ENCODE peak calls at places on chromosomes 5 and 9, in nine cellular contexts. One of them, this sample, is unnamed.

GRCh38 chr9:4604678-4605095 is 57.4 kb upstream of the PLPP6 start:
- DNase-seq in GM12864: peak
- DNase-seq in NCI-H82: peak
- DNase-seq in NCI-H2029 treated with DMSO at 0.1 percent for 48 hours: peak
- DNase-seq in mesenteric fat pad: no peak
- DNase-seq in neuronal stem cell: peak
- DNase-seq in activated naive CD4-positive, alpha-beta T cell treated with anti-CD3 and anti-CD28 coated beads, Interleukin-2, amount 10 ng/mL, durations not matched to agents 7 days and 5 days: peak
- DNase-seq in GM12865: peak
- DNase-seq in Right ventricle myocardium superior: no peak
- DNase-seq in this sample: no peak

GRCh38 chr9:91298304-91298703 is 63.4 kb downstream of the AUH start:
- DNase-seq in GM12864: no peak
- DNase-seq in NCI-H82: no peak
- DNase-seq in NCI-H2029 treated with DMSO at 0.1 percent for 48 hours: no peak
- DNase-seq in mesenteric fat pad: no peak
- DNase-seq in neuronal stem cell: no peak
- DNase-seq in activated naive CD4-positive, alpha-beta T cell treated with anti-CD3 and anti-CD28 coated beads, Interleukin-2, amount 10 ng/mL, durations not matched to agents 7 days and 5 days: no peak
- DNase-seq in GM12865: no peak
- DNase-seq in Right ventricle myocardium superior: no peak
- DNase-seq in this sample: no peak

GRCh38 chr9:124078641-124079040 is 67.1 kb downstream of the LHX2 start:
- DNase-seq in GM12864: no peak
- DNase-seq in NCI-H82: no peak
- DNase-seq in NCI-H2029 treated with DMSO at 0.1 percent for 48 hours: no peak
- DNase-seq in mesenteric fat pad: no peak
- DNase-seq in neuronal stem cell: no peak
- DNase-seq in activated naive CD4-positive, alpha-beta T cell treated with anti-CD3 and anti-CD28 coated beads, Interleukin-2, amount 10 ng/mL, durations not matched to agents 7 days and 5 days: no peak
- DNase-seq in GM12865: no peak
- DNase-seq in Right ventricle myocardium superior: no peak
- DNase-seq in this sample: no peak

GRCh38 chr9:121498487-121499176 is 1.0 kb downstream of the GGTA1 start:
- DNase-seq in GM12864: no peak
- DNase-seq in NCI-H82: no peak
- DNase-seq in NCI-H2029 treated with DMSO at 0.1 percent for 48 hours: no peak
- DNase-seq in mesenteric fat pad: no peak
- DNase-seq in neuronal stem cell: peak
- DNase-seq in activated naive CD4-positive, alpha-beta T cell treated with anti-CD3 and anti-CD28 coated beads, Interleukin-2, amount 10 ng/mL, durations not matched to agents 7 days and 5 days: peak
- DNase-seq in GM12865: no peak
- DNase-seq in Right ventricle myocardium superior: peak
- DNase-seq in this sample: no peak

GRCh38 chr5:8908055-8908683 is 637.7 kb downstream of the SEMA5A start:
- DNase-seq in GM12864: peak
- DNase-seq in NCI-H82: peak
- DNase-seq in NCI-H2029 treated with DMSO at 0.1 percent for 48 hours: no peak
- DNase-seq in mesenteric fat pad: no peak
- DNase-seq in neuronal stem cell: peak
- DNase-seq in activated naive CD4-positive, alpha-beta T cell treated with anti-CD3 and anti-CD28 coated beads, Interleukin-2, amount 10 ng/mL, durations not matched to agents 7 days and 5 days: peak
- DNase-seq in GM12865: peak
- DNase-seq in Right ventricle myocardium superior: no peak
- DNase-seq in this sample: no peak

GRCh38 chr5:141992349-141992963 is 20.4 kb downstream of the GNPDA1 start:
- DNase-seq in GM12864: no peak
- DNase-seq in NCI-H82: peak
- DNase-seq in NCI-H2029 treated with DMSO at 0.1 percent for 48 hours: peak
- DNase-seq in mesenteric fat pad: no peak
- DNase-seq in neuronal stem cell: peak
- DNase-seq in activated naive CD4-positive, alpha-beta T cell treated with anti-CD3 and anti-CD28 coated beads, Interleukin-2, amount 10 ng/mL, durations not matched to agents 7 days and 5 days: peak
- DNase-seq in GM12865: peak
- DNase-seq in Right ventricle myocardium superior: peak
- DNase-seq in this sample: no peak

GRCh38 chr9:27771803-27772545 is 198.7 kb upstream of the C9orf72 start:
- DNase-seq in GM12864: no peak
- DNase-seq in NCI-H82: no peak
- DNase-seq in NCI-H2029 treated with DMSO at 0.1 percent for 48 hours: peak
- DNase-seq in mesenteric fat pad: no peak
- DNase-seq in neuronal stem cell: no peak
- DNase-seq in activated naive CD4-positive, alpha-beta T cell treated with anti-CD3 and anti-CD28 coated beads, Interleukin-2, amount 10 ng/mL, durations not matched to agents 7 days and 5 days: no peak
- DNase-seq in GM12865: no peak
- DNase-seq in Right ventricle myocardium superior: no peak
- DNase-seq in this sample: no peak

GRCh38 chr9:109315889-109316640 is 4.8 kb downstream of the EPB41L4B start:
- DNase-seq in GM12864: no peak
- DNase-seq in NCI-H82: peak
- DNase-seq in NCI-H2029 treated with DMSO at 0.1 percent for 48 hours: peak
- DNase-seq in mesenteric fat pad: no peak
- DNase-seq in neuronal stem cell: no peak
- DNase-seq in activated naive CD4-positive, alpha-beta T cell treated with anti-CD3 and anti-CD28 coated beads, Interleukin-2, amount 10 ng/mL, durations not matched to agents 7 days and 5 days: no peak
- DNase-seq in GM12865: no peak
- DNase-seq in Right ventricle myocardium superior: peak
- DNase-seq in this sample: no peak

GRCh38 chr9:5846501-5846921 is 13.6 kb upstream of the ERMP1 start:
- DNase-seq in GM12864: no peak
- DNase-seq in NCI-H82: no peak
- DNase-seq in NCI-H2029 treated with DMSO at 0.1 percent for 48 hours: no peak
- DNase-seq in mesenteric fat pad: no peak
- DNase-seq in neuronal stem cell: no peak
- DNase-seq in activated naive CD4-positive, alpha-beta T cell treated with anti-CD3 and anti-CD28 coated beads, Interleukin-2, amount 10 ng/mL, durations not matched to agents 7 days and 5 days: no peak
- DNase-seq in GM12865: no peak
- DNase-seq in Right ventricle myocardium superior: no peak
- DNase-seq in this sample: no peak

GRCh38 chr9:125397736-125398135 is 136.1 kb downstream of the GAPVD1 start:
- DNase-seq in GM12864: no peak
- DNase-seq in NCI-H82: no peak
- DNase-seq in NCI-H2029 treated with DMSO at 0.1 percent for 48 hours: no peak
- DNase-seq in mesenteric fat pad: no peak
- DNase-seq in neuronal stem cell: no peak
- DNase-seq in activated naive CD4-positive, alpha-beta T cell treated with anti-CD3 and anti-CD28 coated beads, Interleukin-2, amount 10 ng/mL, durations not matched to agents 7 days and 5 days: no peak
- DNase-seq in GM12865: no peak
- DNase-seq in Right ventricle myocardium superior: no peak
- DNase-seq in this sample: no peak

GRCh38 chr9:437066-438015 is 222.7 kb downstream of the DOCK8 start:
- DNase-seq in GM12864: no peak
- DNase-seq in NCI-H82: no peak
- DNase-seq in NCI-H2029 treated with DMSO at 0.1 percent for 48 hours: no peak
- DNase-seq in mesenteric fat pad: no peak
- DNase-seq in neuronal stem cell: no peak
- DNase-seq in activated naive CD4-positive, alpha-beta T cell treated with anti-CD3 and anti-CD28 coated beads, Interleukin-2, amount 10 ng/mL, durations not matched to agents 7 days and 5 days: no peak
- DNase-seq in GM12865: no peak
- DNase-seq in Right ventricle myocardium superior: no peak
- DNase-seq in this sample: no peak

GRCh38 chr5:156379198-156379597 is 52.2 kb downstream of the SGCD start:
- DNase-seq in GM12864: no peak
- DNase-seq in NCI-H82: peak
- DNase-seq in NCI-H2029 treated with DMSO at 0.1 percent for 48 hours: no peak
- DNase-seq in mesenteric fat pad: no peak
- DNase-seq in neuronal stem cell: no peak
- DNase-seq in activated naive CD4-positive, alpha-beta T cell treated with anti-CD3 and anti-CD28 coated beads, Interleukin-2, amount 10 ng/mL, durations not matched to agents 7 days and 5 days: no peak
- DNase-seq in GM12865: no peak
- DNase-seq in Right ventricle myocardium superior: no peak
- DNase-seq in this sample: no peak

GRCh38 chr5:131610198-131611063 is 24.6 kb downstream of the RAPGEF6 start:
- DNase-seq in GM12864: no peak
- DNase-seq in NCI-H82: no peak
- DNase-seq in NCI-H2029 treated with DMSO at 0.1 percent for 48 hours: no peak
- DNase-seq in mesenteric fat pad: no peak
- DNase-seq in neuronal stem cell: no peak
- DNase-seq in activated naive CD4-positive, alpha-beta T cell treated with anti-CD3 and anti-CD28 coated beads, Interleukin-2, amount 10 ng/mL, durations not matched to agents 7 days and 5 days: no peak
- DNase-seq in GM12865: no peak
- DNase-seq in Right ventricle myocardium superior: no peak
- DNase-seq in this sample: no peak

GRCh38 chr5:6377582-6378127 is 692 bp downstream of the MED10 start:
- DNase-seq in GM12864: no peak
- DNase-seq in NCI-H82: no peak
- DNase-seq in NCI-H2029 treated with DMSO at 0.1 percent for 48 hours: no peak
- DNase-seq in mesenteric fat pad: no peak
- DNase-seq in neuronal stem cell: no peak
- DNase-seq in activated naive CD4-positive, alpha-beta T cell treated with anti-CD3 and anti-CD28 coated beads, Interleukin-2, amount 10 ng/mL, durations not matched to agents 7 days and 5 days: no peak
- DNase-seq in GM12865: peak
- DNase-seq in Right ventricle myocardium superior: no peak
- DNase-seq in this sample: no peak

GRCh38 chr9:14180942-14181270 is 133.0 kb downstream of the NFIB start:
- DNase-seq in GM12864: no peak
- DNase-seq in NCI-H82: no peak
- DNase-seq in NCI-H2029 treated with DMSO at 0.1 percent for 48 hours: no peak
- DNase-seq in mesenteric fat pad: no peak
- DNase-seq in neuronal stem cell: no peak
- DNase-seq in activated naive CD4-positive, alpha-beta T cell treated with anti-CD3 and anti-CD28 coated beads, Interleukin-2, amount 10 ng/mL, durations not matched to agents 7 days and 5 days: no peak
- DNase-seq in GM12865: no peak
- DNase-seq in Right ventricle myocardium superior: no peak
- DNase-seq in this sample: no peak

GRCh38 chr5:98455660-98456059 is 317.8 kb upstream of the RGMB start:
- DNase-seq in GM12864: no peak
- DNase-seq in NCI-H82: peak
- DNase-seq in NCI-H2029 treated with DMSO at 0.1 percent for 48 hours: no peak
- DNase-seq in mesenteric fat pad: no peak
- DNase-seq in neuronal stem cell: no peak
- DNase-seq in activated naive CD4-positive, alpha-beta T cell treated with anti-CD3 and anti-CD28 coated beads, Interleukin-2, amount 10 ng/mL, durations not matched to agents 7 days and 5 days: no peak
- DNase-seq in GM12865: no peak
- DNase-seq in Right ventricle myocardium superior: no peak
- DNase-seq in this sample: no peak

GRCh38 chr9:28539432-28539831 is 966.2 kb upstream of the C9orf72 start:
- DNase-seq in GM12864: no peak
- DNase-seq in NCI-H82: no peak
- DNase-seq in NCI-H2029 treated with DMSO at 0.1 percent for 48 hours: no peak
- DNase-seq in mesenteric fat pad: no peak
- DNase-seq in neuronal stem cell: no peak
- DNase-seq in activated naive CD4-positive, alpha-beta T cell treated with anti-CD3 and anti-CD28 coated beads, Interleukin-2, amount 10 ng/mL, durations not matched to agents 7 days and 5 days: no peak
- DNase-seq in GM12865: no peak
- DNase-seq in Right ventricle myocardium superior: no peak
- DNase-seq in this sample: no peak

GRCh38 chr5:127988149-127988755 is 95.3 kb upstream of the SLC12A2 start:
- DNase-seq in GM12864: no peak
- DNase-seq in NCI-H82: peak
- DNase-seq in NCI-H2029 treated with DMSO at 0.1 percent for 48 hours: no peak
- DNase-seq in mesenteric fat pad: no peak
- DNase-seq in neuronal stem cell: no peak
- DNase-seq in activated naive CD4-positive, alpha-beta T cell treated with anti-CD3 and anti-CD28 coated beads, Interleukin-2, amount 10 ng/mL, durations not matched to agents 7 days and 5 days: no peak
- DNase-seq in GM12865: no peak
- DNase-seq in Right ventricle myocardium superior: no peak
- DNase-seq in this sample: no peak

GRCh38 chr5:151572657-151573368 is 18.3 kb downstream of the FAT2 start:
- DNase-seq in GM12864: no peak
- DNase-seq in NCI-H82: no peak
- DNase-seq in NCI-H2029 treated with DMSO at 0.1 percent for 48 hours: no peak
- DNase-seq in mesenteric fat pad: peak
- DNase-seq in neuronal stem cell: no peak
- DNase-seq in activated naive CD4-positive, alpha-beta T cell treated with anti-CD3 and anti-CD28 coated beads, Interleukin-2, amount 10 ng/mL, durations not matched to agents 7 days and 5 days: no peak
- DNase-seq in GM12865: no peak
- DNase-seq in Right ventricle myocardium superior: no peak
- DNase-seq in this sample: no peak

GRCh38 chr5:127564002-127564769 is 46.7 kb downstream of the PRRC1 start:
- DNase-seq in GM12864: no peak
- DNase-seq in NCI-H82: peak
- DNase-seq in NCI-H2029 treated with DMSO at 0.1 percent for 48 hours: peak
- DNase-seq in mesenteric fat pad: no peak
- DNase-seq in neuronal stem cell: peak
- DNase-seq in activated naive CD4-positive, alpha-beta T cell treated with anti-CD3 and anti-CD28 coated beads, Interleukin-2, amount 10 ng/mL, durations not matched to agents 7 days and 5 days: peak
- DNase-seq in GM12865: peak
- DNase-seq in Right ventricle myocardium superior: no peak
- DNase-seq in this sample: no peak

GRCh38 chr5:112210430-112211005 is 208.6 kb downstream of the EPB41L4A start:
- DNase-seq in GM12864: no peak
- DNase-seq in NCI-H82: peak
- DNase-seq in NCI-H2029 treated with DMSO at 0.1 percent for 48 hours: peak
- DNase-seq in mesenteric fat pad: no peak
- DNase-seq in neuronal stem cell: peak
- DNase-seq in activated naive CD4-positive, alpha-beta T cell treated with anti-CD3 and anti-CD28 coated beads, Interleukin-2, amount 10 ng/mL, durations not matched to agents 7 days and 5 days: peak
- DNase-seq in GM12865: peak
- DNase-seq in Right ventricle myocardium superior: no peak
- DNase-seq in this sample: no peak

GRCh38 chr5:83895860-83896259 is 175.2 kb upstream of the HAPLN1 start:
- DNase-seq in GM12864: no peak
- DNase-seq in NCI-H82: no peak
- DNase-seq in NCI-H2029 treated with DMSO at 0.1 percent for 48 hours: no peak
- DNase-seq in mesenteric fat pad: no peak
- DNase-seq in neuronal stem cell: no peak
- DNase-seq in activated naive CD4-positive, alpha-beta T cell treated with anti-CD3 and anti-CD28 coated beads, Interleukin-2, amount 10 ng/mL, durations not matched to agents 7 days and 5 days: no peak
- DNase-seq in GM12865: no peak
- DNase-seq in Right ventricle myocardium superior: no peak
- DNase-seq in this sample: no peak

GRCh38 chr5:67305913-67306710 is 109.5 kb upstream of the CD180 start:
- DNase-seq in GM12864: no peak
- DNase-seq in NCI-H82: no peak
- DNase-seq in NCI-H2029 treated with DMSO at 0.1 percent for 48 hours: no peak
- DNase-seq in mesenteric fat pad: no peak
- DNase-seq in neuronal stem cell: no peak
- DNase-seq in activated naive CD4-positive, alpha-beta T cell treated with anti-CD3 and anti-CD28 coated beads, Interleukin-2, amount 10 ng/mL, durations not matched to agents 7 days and 5 days: no peak
- DNase-seq in GM12865: peak
- DNase-seq in Right ventricle myocardium superior: no peak
- DNase-seq in this sample: no peak

GRCh38 chr5:1034421-1034905 is 25.9 kb downstream of the NKD2 start:
- DNase-seq in GM12864: no peak
- DNase-seq in NCI-H82: no peak
- DNase-seq in NCI-H2029 treated with DMSO at 0.1 percent for 48 hours: no peak
- DNase-seq in mesenteric fat pad: no peak
- DNase-seq in neuronal stem cell: no peak
- DNase-seq in activated naive CD4-positive, alpha-beta T cell treated with anti-CD3 and anti-CD28 coated beads, Interleukin-2, amount 10 ng/mL, durations not matched to agents 7 days and 5 days: no peak
- DNase-seq in GM12865: no peak
- DNase-seq in Right ventricle myocardium superior: peak
- DNase-seq in this sample: no peak

GRCh38 chr9:124844291-124844690 is 9.0 kb upstream of the WDR38 start:
- DNase-seq in GM12864: no peak
- DNase-seq in NCI-H82: no peak
- DNase-seq in NCI-H2029 treated with DMSO at 0.1 percent for 48 hours: no peak
- DNase-seq in mesenteric fat pad: no peak
- DNase-seq in neuronal stem cell: no peak
- DNase-seq in activated naive CD4-positive, alpha-beta T cell treated with anti-CD3 and anti-CD28 coated beads, Interleukin-2, amount 10 ng/mL, durations not matched to agents 7 days and 5 days: no peak
- DNase-seq in GM12865: no peak
- DNase-seq in Right ventricle myocardium superior: peak
- DNase-seq in this sample: no peak

GRCh38 chr5:57034517-57034916 is 82.6 kb upstream of the MIER3 start:
- DNase-seq in GM12864: no peak
- DNase-seq in NCI-H82: no peak
- DNase-seq in NCI-H2029 treated with DMSO at 0.1 percent for 48 hours: no peak
- DNase-seq in mesenteric fat pad: no peak
- DNase-seq in neuronal stem cell: no peak
- DNase-seq in activated naive CD4-positive, alpha-beta T cell treated with anti-CD3 and anti-CD28 coated beads, Interleukin-2, amount 10 ng/mL, durations not matched to agents 7 days and 5 days: no peak
- DNase-seq in GM12865: no peak
- DNase-seq in Right ventricle myocardium superior: no peak
- DNase-seq in this sample: no peak

GRCh38 chr9:116070256-116070914 is 83.2 kb upstream of the PAPPA start:
- DNase-seq in GM12864: no peak
- DNase-seq in NCI-H82: no peak
- DNase-seq in NCI-H2029 treated with DMSO at 0.1 percent for 48 hours: no peak
- DNase-seq in mesenteric fat pad: no peak
- DNase-seq in neuronal stem cell: no peak
- DNase-seq in activated naive CD4-positive, alpha-beta T cell treated with anti-CD3 and anti-CD28 coated beads, Interleukin-2, amount 10 ng/mL, durations not matched to agents 7 days and 5 days: no peak
- DNase-seq in GM12865: no peak
- DNase-seq in Right ventricle myocardium superior: no peak
- DNase-seq in this sample: no peak

GRCh38 chr9:101848485-101848919 is 110.1 kb upstream of the GRIN3A start:
- DNase-seq in GM12864: no peak
- DNase-seq in NCI-H82: peak
- DNase-seq in NCI-H2029 treated with DMSO at 0.1 percent for 48 hours: no peak
- DNase-seq in mesenteric fat pad: no peak
- DNase-seq in neuronal stem cell: no peak
- DNase-seq in activated naive CD4-positive, alpha-beta T cell treated with anti-CD3 and anti-CD28 coated beads, Interleukin-2, amount 10 ng/mL, durations not matched to agents 7 days and 5 days: no peak
- DNase-seq in GM12865: peak
- DNase-seq in Right ventricle myocardium superior: no peak
- DNase-seq in this sample: no peak

GRCh38 chr9:134099123-134099761 is 31.4 kb upstream of the BRD3 start:
- DNase-seq in GM12864: peak
- DNase-seq in NCI-H82: peak
- DNase-seq in NCI-H2029 treated with DMSO at 0.1 percent for 48 hours: peak
- DNase-seq in mesenteric fat pad: peak
- DNase-seq in neuronal stem cell: no peak
- DNase-seq in activated naive CD4-positive, alpha-beta T cell treated with anti-CD3 and anti-CD28 coated beads, Interleukin-2, amount 10 ng/mL, durations not matched to agents 7 days and 5 days: peak
- DNase-seq in GM12865: peak
- DNase-seq in Right ventricle myocardium superior: no peak
- DNase-seq in this sample: no peak

This sample was measured in type B pancreatic cell.